ENCODE peak calls at places on chromosome 6, in six cellular contexts. One of them, this sample, is unnamed.
A peak's percentile ranks its signal among the peaks of the same experiment; 100 is the strongest.

GRCh38 chr6:116010400-116011095 is 50.1 kb downstream of the FRK start:
- DNase-seq in GM12878: no peak
- DNase-seq in K562: peak; percentile 35
- DNase-seq in HepG2: peak; percentile 75
- DNase-seq in H1: peak; percentile 17
- DNase-seq in GM12892: no peak
- DNase-seq in this sample: no peak

GRCh38 chr6:133965817-133966360 is 12.9 kb downstream of the TBPL1 start:
- DNase-seq in H1: no peak
- DNase-seq in K562: no peak
- DNase-seq in HepG2: no peak
- DNase-seq in GM12892: no peak
- DNase-seq in GM12878: no peak
- DNase-seq in this sample: no peak

GRCh38 chr6:40399888-40400468 is 187.2 kb downstream of the LRFN2 start:
- DNase-seq in H1: no peak
- DNase-seq in GM12878: no peak
- DNase-seq in K562: no peak
- DNase-seq in HepG2: no peak
- DNase-seq in GM12892: no peak
- DNase-seq in this sample: no peak

GRCh38 chr6:33392979-33393378 is 1.4 kb downstream of the KIFC1 start:
- DNase-seq in GM12892: no peak
- DNase-seq in HepG2: no peak
- DNase-seq in GM12878: no peak
- DNase-seq in H1: no peak
- DNase-seq in K562: no peak
- DNase-seq in this sample: no peak

GRCh38 chr6:14026831-14027539 is 90.6 kb upstream of the CD83 start:
- DNase-seq in GM12892: no peak
- DNase-seq in H1: no peak
- DNase-seq in GM12878: no peak
- DNase-seq in K562: no peak
- DNase-seq in HepG2: no peak
- DNase-seq in this sample: no peak

GRCh38 chr6:152204584-152204983 is 397.1 kb downstream of the ESR1 start:
- DNase-seq in K562: no peak
- DNase-seq in GM12892: no peak
- DNase-seq in GM12878: no peak
- DNase-seq in H1: no peak
- DNase-seq in HepG2: no peak
- DNase-seq in this sample: no peak

GRCh38 chr6:111482959-111483735 is at the start of gene REV3L:
- DNase-seq in HepG2: peak; percentile 90
- DNase-seq in GM12878: peak; percentile 61
- DNase-seq in GM12892: peak; percentile 46
- DNase-seq in H1: peak; percentile 71
- DNase-seq in K562: peak; percentile 87
- DNase-seq in this sample: peak; percentile 53

GRCh38 chr6:138882369-138883017 is 86.6 kb downstream of the ECT2L start:
- DNase-seq in H1: no peak
- DNase-seq in HepG2: no peak
- DNase-seq in GM12878: peak; percentile 74
- DNase-seq in GM12892: peak; percentile 18
- DNase-seq in K562: no peak
- DNase-seq in this sample: no peak

GRCh38 chr6:2188856-2189384 is 56.5 kb downstream of the GMDS start:
- DNase-seq in H1: no peak
- DNase-seq in GM12878: no peak
- DNase-seq in HepG2: no peak
- DNase-seq in GM12892: no peak
- DNase-seq in K562: no peak
- DNase-seq in this sample: no peak

GRCh38 chr6:46888578-46888977 is 33.2 kb downstream of the ADGRF5 start:
- DNase-seq in K562: no peak
- DNase-seq in GM12878: no peak
- DNase-seq in HepG2: no peak
- DNase-seq in H1: no peak
- DNase-seq in GM12892: no peak
- DNase-seq in this sample: no peak

GRCh38 chr6:166543603-166544293 is 42.7 kb downstream of the RAMACL start:
- DNase-seq in GM12878: no peak
- DNase-seq in HepG2: no peak
- DNase-seq in H1: no peak
- DNase-seq in K562: no peak
- DNase-seq in GM12892: no peak
- DNase-seq in this sample: no peak

GRCh38 chr6:80433010-80433665 is 326.7 kb downstream of the BCKDHB start:
- DNase-seq in HepG2: peak; percentile 4
- DNase-seq in GM12878: no peak
- DNase-seq in H1: no peak
- DNase-seq in GM12892: no peak
- DNase-seq in K562: no peak
- DNase-seq in this sample: no peak

GRCh38 chr6:27872634-27873028 is 39.6 kb downstream of the OR2B2 start:
- DNase-seq in GM12892: no peak
- DNase-seq in H1: no peak
- DNase-seq in HepG2: no peak
- DNase-seq in GM12878: no peak
- DNase-seq in K562: no peak
- DNase-seq in this sample: no peak

GRCh38 chr6:133551847-133552331 is 310.7 kb downstream of the EYA4 start:
- DNase-seq in HepG2: no peak
- DNase-seq in GM12878: no peak
- DNase-seq in H1: no peak
- DNase-seq in K562: no peak
- DNase-seq in GM12892: no peak
- DNase-seq in this sample: no peak

GRCh38 chr6:16380220-16380809 is 141.9 kb downstream of the GMPR start:
- DNase-seq in GM12892: no peak
- DNase-seq in GM12878: no peak
- DNase-seq in HepG2: no peak
- DNase-seq in H1: no peak
- DNase-seq in K562: no peak
- DNase-seq in this sample: no peak

GRCh38 chr6:1759877-1760276 is 150.2 kb downstream of the FOXC1 start:
- DNase-seq in H1: no peak
- DNase-seq in GM12878: no peak
- DNase-seq in HepG2: no peak
- DNase-seq in GM12892: no peak
- DNase-seq in K562: no peak
- DNase-seq in this sample: no peak

GRCh38 chr6:12595161-12595792 is 121.3 kb upstream of the PHACTR1 start:
- DNase-seq in GM12892: no peak
- DNase-seq in H1: no peak
- DNase-seq in HepG2: no peak
- DNase-seq in GM12878: no peak
- DNase-seq in K562: no peak
- DNase-seq in this sample: no peak

GRCh38 chr6:25717856-25718740 is 36.4 kb upstream of the SLC17A4 start:
- DNase-seq in H1: no peak
- DNase-seq in K562: peak; percentile 35
- DNase-seq in GM12892: no peak
- DNase-seq in HepG2: peak; percentile 39
- DNase-seq in GM12878: no peak
- DNase-seq in this sample: no peak

GRCh38 chr6:145026267-145026679 is 709.0 kb downstream of the EPM2A start:
- DNase-seq in HepG2: peak; percentile 94
- DNase-seq in K562: no peak
- DNase-seq in H1: no peak
- DNase-seq in GM12892: no peak
- DNase-seq in GM12878: no peak
- DNase-seq in this sample: no peak

GRCh38 chr6:147625946-147626345 is 117.5 kb downstream of the SAMD5 start:
- DNase-seq in H1: no peak
- DNase-seq in HepG2: no peak
- DNase-seq in GM12892: no peak
- DNase-seq in K562: no peak
- DNase-seq in GM12878: no peak
- DNase-seq in this sample: no peak

GRCh38 chr6:10465633-10466499 is 51.0 kb upstream of the TFAP2A start:
- DNase-seq in HepG2: peak; percentile 44
- DNase-seq in K562: peak; percentile 71
- DNase-seq in GM12892: no peak
- DNase-seq in H1: no peak
- DNase-seq in GM12878: no peak
- DNase-seq in this sample: no peak

GRCh38 chr6:149862901-149863595 is 1.1 kb downstream of the LRP11 start:
- DNase-seq in GM12878: no peak
- DNase-seq in HepG2: peak; percentile 38
- DNase-seq in H1: no peak
- DNase-seq in K562: peak; percentile 56
- DNase-seq in GM12892: no peak
- DNase-seq in this sample: peak; percentile 31

DNA sequence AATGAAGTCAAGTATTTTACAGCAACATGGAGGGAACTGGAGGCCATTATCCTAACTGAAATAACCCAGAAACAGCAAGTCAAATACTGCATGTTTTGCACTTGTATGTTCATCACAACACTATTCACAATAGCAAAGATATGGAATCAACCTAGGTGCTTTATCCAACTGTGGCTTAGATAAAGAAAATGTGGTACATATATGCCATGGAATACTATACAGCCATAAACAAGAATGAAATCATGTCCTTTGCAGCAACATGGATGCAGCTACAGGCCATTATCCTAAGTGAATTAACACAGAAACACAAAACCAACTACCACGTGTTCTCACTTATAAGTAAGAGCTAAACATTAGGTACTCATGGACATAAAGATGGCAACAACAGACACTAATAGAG is 91.5 kb upstream of the E2F3 start:
- DNase-seq in H1: no peak
- DNase-seq in GM12878: no peak
- DNase-seq in GM12892: no peak
- DNase-seq in HepG2: no peak
- DNase-seq in K562: no peak
- DNase-seq in this sample: no peak
- TF ChIP-seq POLR2AphosphoS5 in H1: no peak
- TF ChIP-seq POLR2AphosphoS5 in GM12878: no peak
- TF ChIP-seq POLR2AphosphoS5 in GM12892: no peak
- TF ChIP-seq POLR2AphosphoS5 in HepG2: no peak
- TF ChIP-seq POLR2AphosphoS5 in K562: no peak
- TF ChIP-seq POLR2AphosphoS5 in this sample: no peak

DNA sequence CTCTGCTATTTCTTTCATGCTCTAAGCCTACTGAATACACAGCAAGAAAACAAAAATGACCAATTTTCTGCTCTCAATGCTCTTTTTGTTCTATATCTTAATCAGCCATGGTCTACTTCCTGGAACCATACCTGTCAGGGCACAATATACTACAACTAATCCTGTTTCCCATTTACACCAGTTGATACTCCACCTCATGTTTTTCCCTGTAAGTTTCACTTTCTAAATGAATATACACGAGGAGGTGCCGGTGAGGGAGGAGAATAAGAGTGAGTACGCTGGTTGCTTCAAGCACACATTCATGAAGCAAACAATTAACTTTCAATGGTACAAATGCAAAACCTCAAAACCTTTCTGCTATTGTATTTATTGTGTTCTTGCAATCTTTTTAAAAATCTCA is 443.1 kb upstream of the ID4 start:
- DNase-seq in H1: no peak
- DNase-seq in GM12878: no peak
- DNase-seq in HepG2: no peak
- DNase-seq in K562: no peak
- DNase-seq in GM12892: no peak
- DNase-seq in this sample: no peak
- TF ChIP-seq TAF1 in H1: no peak
- TF ChIP-seq TAF1 in GM12878: no peak
- TF ChIP-seq TAF1 in HepG2: no peak
- TF ChIP-seq TAF1 in K562: no peak
- TF ChIP-seq TAF1 in GM12892: no peak
- TF ChIP-seq TAF1 in this sample: no peak

GRCh38 chr6:31712296-31712695 is 2.9 kb upstream of the LY6G6D start:
- DNase-seq in GM12878: no peak
- DNase-seq in H1: no peak
- DNase-seq in HepG2: no peak
- DNase-seq in GM12892: no peak
- DNase-seq in K562: no peak
- DNase-seq in this sample: no peak

GRCh38 chr6:31713465-31713864 is 1.7 kb upstream of the LY6G6D start:
- DNase-seq in H1: no peak
- DNase-seq in GM12878: no peak
- DNase-seq in GM12892: no peak
- DNase-seq in HepG2: no peak
- DNase-seq in K562: no peak
- DNase-seq in this sample: no peak

GRCh38 chr6:31710490-31711219 is 4.0 kb downstream of the LY6G6F start:
- DNase-seq in GM12878: no peak
- DNase-seq in H1: no peak
- DNase-seq in K562: no peak
- DNase-seq in GM12892: no peak
- DNase-seq in HepG2: no peak
- DNase-seq in this sample: no peak

GRCh38 chr6:31713991-31714684 is 1.0 kb upstream of the LY6G6D start:
- DNase-seq in K562: no peak
- DNase-seq in GM12878: no peak
- DNase-seq in H1: no peak
- DNase-seq in HepG2: peak; percentile 68
- DNase-seq in GM12892: no peak
- DNase-seq in this sample: no peak

DNA sequence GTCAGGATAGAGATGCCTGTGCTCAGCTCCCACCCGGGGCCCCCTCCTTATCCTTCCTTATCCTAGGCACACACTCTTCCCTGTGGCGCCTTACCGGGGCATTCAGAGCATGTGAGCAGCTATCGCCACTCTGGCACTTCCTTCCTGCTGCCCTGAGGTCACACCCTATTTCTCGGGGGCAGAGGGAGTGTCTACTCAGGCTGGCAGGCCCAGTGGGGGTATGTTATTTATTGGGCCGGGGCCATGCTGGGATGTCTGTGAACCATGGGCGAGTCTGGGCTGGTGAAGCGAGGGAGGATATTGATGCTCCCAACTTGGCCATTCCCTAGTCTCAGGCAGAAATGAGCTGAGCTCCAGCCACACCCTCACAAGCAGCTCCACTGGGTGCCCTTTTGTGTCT is 3.9 kb upstream of the LY6G6D start:
- DNase-seq in GM12892: no peak
- DNase-seq in K562: no peak
- DNase-seq in HepG2: no peak
- DNase-seq in H1: no peak
- DNase-seq in GM12878: no peak
- DNase-seq in this sample: no peak
- TF ChIP-seq POLR2A in GM12892: no peak
- TF ChIP-seq POLR2A in K562: no peak
- TF ChIP-seq POLR2A in HepG2: no peak
- TF ChIP-seq POLR2A in H1: no peak
- TF ChIP-seq POLR2A in GM12878: no peak
- TF ChIP-seq POLR2A in this sample: no peak

DNA sequence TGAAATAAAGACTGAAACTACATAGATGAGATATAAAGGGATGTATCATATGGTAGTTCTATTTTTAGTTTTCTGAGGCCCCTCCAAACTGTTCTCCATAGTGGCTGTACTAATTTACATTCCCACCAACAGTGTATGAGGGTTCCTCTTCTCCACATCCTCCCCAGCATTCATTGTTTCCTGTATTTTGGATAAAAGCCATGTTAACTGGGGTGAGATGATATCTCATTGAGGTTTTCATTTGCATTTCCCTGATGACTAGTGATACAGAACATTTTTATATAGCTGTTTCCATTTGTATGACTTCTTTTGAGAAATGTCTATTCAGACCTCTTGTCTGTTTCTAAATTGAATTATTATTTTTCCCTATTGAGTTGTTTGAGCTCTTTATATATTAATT is 229.3 kb downstream of the RFPL4B start:
- DNase-seq in K562: no peak
- DNase-seq in H1: no peak
- DNase-seq in HepG2: no peak
- DNase-seq in GM12878: no peak
- DNase-seq in GM12892: no peak
- DNase-seq in this sample: no peak
- TF ChIP-seq POLR2AphosphoS5 in K562: no peak
- TF ChIP-seq POLR2AphosphoS5 in H1: no peak
- TF ChIP-seq POLR2AphosphoS5 in HepG2: no peak
- TF ChIP-seq POLR2AphosphoS5 in GM12878: no peak
- TF ChIP-seq POLR2AphosphoS5 in GM12892: no peak
- TF ChIP-seq POLR2AphosphoS5 in this sample: no peak